ENCODE peak calls at places on chromosomes 12 and 14, in eight cellular contexts. I is CD8-positive, alpha-beta T cell; M is B cell; R is WTC11; E is Calu3; W is foreskin fibroblast; P is progenitor cell of endocrine pancreas; U is cardiac muscle cell. H is an unnamed sample.

GRCh38 chr12:117098361-117099217 is 627 bp downstream of the TESC start:
- DNase-seq in I (no peak), U (no peak), E (no peak), P (no peak), M (no peak), W (no peak), R (peak), H (no peak)

GRCh38 chr12:10214131-10214876 is 1.6 kb downstream of the GABARAPL1 start:
- DNase-seq in E (peak), P (no peak), W (peak), R (no peak), M (no peak), U (peak), I (no peak), H (no peak)

GRCh38 chr14:53542692-53543091 is 389.6 kb upstream of the DDHD1 start:
- DNase-seq in I (no peak), M (no peak), E (peak), P (no peak), R (no peak), W (peak), U (peak), H (no peak)

GRCh38 chr14:35342160-35343010 is 50.2 kb downstream of the PSMA6 start:
- DNase-seq in R (no peak), E (no peak), P (no peak), M (no peak), W (peak), U (peak), I (no peak), H (no peak)

GRCh38 chr12:79128956-79129355 is 264.4 kb downstream of the SYT1 start:
- DNase-seq in M (no peak), R (no peak), W (peak), P (no peak), E (no peak), U (no peak), I (no peak), H (no peak)

GRCh38 chr12:111438501-111438900 is 32.8 kb downstream of the SH2B3 start:
- DNase-seq in P (no peak), U (peak), W (peak), R (no peak), M (peak), E (peak), I (peak), H (no peak)

GRCh38 chr14:22918519-22918808 is 485 bp downstream of the RBM23 start:
- DNase-seq in P (peak), U (no peak), W (no peak), R (peak), M (no peak), I (no peak), E (peak), H (no peak)

GRCh38 chr12:72974954-72975555 is 702.9 kb downstream of the TRHDE start:
- DNase-seq in I (no peak), P (no peak), W (no peak), R (no peak), E (no peak), M (no peak), U (no peak), H (no peak)

GRCh38 chr12:4346931-4347330 is 25.9 kb downstream of the TIGAR start:
- DNase-seq in U (no peak), M (no peak), W (no peak), R (no peak), I (no peak), P (no peak), E (no peak), H (no peak)

GRCh38 chr12:54228471-54228870 is 39.7 kb upstream of the SMUG1 start:
- DNase-seq in E (no peak), P (no peak), M (no peak), I (no peak), W (peak), R (no peak), U (no peak), H (no peak)

GRCh38 chr14:50018236-50019210 is 97.8 kb downstream of the VCPKMT start:
- DNase-seq in E (peak), W (peak), R (no peak), P (no peak), U (peak), I (no peak), M (no peak), H (no peak)

GRCh38 chr14:74671789-74672188 is 41.1 kb downstream of the AREL1 start:
- DNase-seq in W (peak), I (no peak), E (no peak), R (no peak), M (no peak), U (peak), P (no peak), H (no peak)

GRCh38 chr14:91330111-91330696 is 85.7 kb upstream of the GPR68 start:
- DNase-seq in I (no peak), R (no peak), E (no peak), M (no peak), P (no peak), U (no peak), W (no peak), H (no peak)

GRCh38 chr12:47987411-47988072 is 16.7 kb downstream of the COL2A1 start:
- DNase-seq in P (no peak), W (peak), I (no peak), M (no peak), E (no peak), R (no peak), U (peak), H (no peak)

GRCh38 chr12:56631790-56632700 is 1.9 kb upstream of the BAZ2A start:
- DNase-seq in U (peak), E (peak), M (peak), I (no peak), R (peak), W (peak), P (peak), H (no peak)

GRCh38 chr12:105523164-105524057 is 192.9 kb downstream of the C12orf75 start:
- DNase-seq in I (no peak), E (no peak), P (no peak), R (no peak), U (peak), M (no peak), W (peak), H (peak)

GRCh38 chr14:93136009-93136408 is 20.3 kb upstream of the ITPK1 start:
- DNase-seq in I (no peak), R (no peak), E (no peak), W (no peak), P (no peak), U (no peak), M (no peak), H (no peak)

GRCh38 chr14:93128785-93129459 is 13.2 kb upstream of the ITPK1 start:
- DNase-seq in R (no peak), U (no peak), E (no peak), I (no peak), W (no peak), P (no peak), M (no peak), H (no peak)

GRCh38 chr14:93135399-93135798 is 19.7 kb upstream of the ITPK1 start:
- DNase-seq in E (no peak), I (no peak), W (no peak), M (no peak), U (no peak), R (no peak), P (no peak), H (no peak)

GRCh38 chr14:93133476-93133875 is 17.8 kb upstream of the ITPK1 start:
- DNase-seq in R (no peak), W (peak), M (no peak), E (no peak), P (no peak), U (peak), I (no peak), H (no peak)

DNA sequence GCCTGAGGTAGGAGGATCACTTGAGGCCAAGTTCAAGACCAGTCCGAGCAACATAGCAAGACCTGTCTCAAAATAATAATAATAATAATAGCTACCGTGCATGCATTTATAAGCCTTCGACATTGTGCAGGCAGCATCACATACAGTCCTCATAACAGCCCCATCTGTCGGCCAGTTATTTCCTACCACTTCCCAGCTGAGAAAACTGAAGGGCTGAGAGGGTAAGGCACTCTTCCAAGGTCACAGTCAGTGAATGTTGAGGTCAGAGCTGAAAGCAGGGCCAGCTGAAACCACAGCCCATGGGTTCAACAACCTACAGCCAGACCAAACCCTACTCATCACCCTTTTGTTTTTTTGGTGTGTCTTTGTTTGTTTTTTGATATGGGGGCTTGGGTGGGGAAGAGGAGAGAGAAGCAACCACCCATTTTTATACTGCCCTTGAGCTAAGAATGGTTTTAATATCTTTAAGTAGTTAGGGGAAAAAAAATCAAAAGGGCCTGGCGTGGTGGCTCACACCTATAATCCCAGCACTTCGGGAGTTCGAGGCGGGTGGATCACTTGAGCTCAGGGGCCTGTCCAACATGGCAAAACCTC is 16.8 kb upstream of the ITPK1 start:
- DNase-seq in R (no peak), U (peak), P (no peak), W (peak), E (peak), M (no peak), I (peak), H (no peak)
- TF ChIP-seq CTCF in R (no peak), U (peak), P (peak), W (peak), E (peak), M (peak), I (peak), H (peak)

GRCh38 chr12:33628087-33628486 is 188.5 kb upstream of the SYT10 start:
- DNase-seq in I (no peak), R (no peak), U (no peak), E (no peak), M (no peak), W (no peak), P (no peak), H (no peak)
- TF ChIP-seq CTCF in I (no peak), R (no peak), U (no peak), E (no peak), M (no peak), W (no peak), P (no peak), H (no peak)

DNA sequence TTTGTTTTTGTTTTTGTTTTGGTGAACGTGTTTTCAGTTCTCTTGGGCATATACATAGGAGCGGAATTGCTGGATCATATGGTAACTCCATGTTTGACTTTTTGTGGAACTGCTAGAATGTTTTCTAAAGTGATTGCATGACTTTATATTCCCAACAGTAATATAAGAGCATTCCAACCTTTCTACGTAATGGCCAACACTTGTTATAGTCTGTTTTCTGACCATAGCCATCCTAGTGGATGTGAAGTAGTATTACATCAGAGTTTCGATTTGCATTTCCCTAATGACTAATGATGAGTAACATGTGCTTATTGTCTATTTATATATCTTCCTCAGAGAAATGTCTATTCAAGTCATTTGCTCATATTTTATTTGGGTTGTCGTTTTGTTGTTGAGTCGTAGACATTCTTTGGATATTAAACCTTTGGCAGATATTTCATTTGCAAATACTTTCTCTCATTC is 268.7 kb downstream of the AEBP2 start:
- DNase-seq in R (no peak), I (no peak), W (peak), U (no peak), P (no peak), E (no peak), M (no peak), H (no peak)
- TF ChIP-seq CTCF in R (no peak), I (no peak), W (peak), U (no peak), P (peak), E (no peak), M (no peak), H (peak)

GRCh38 chr14:78286210-78286609 is 116.0 kb downstream of the NRXN3 start:
- DNase-seq in I (no peak), R (no peak), U (no peak), M (no peak), E (no peak), W (no peak), P (no peak), H (no peak)
- TF ChIP-seq CTCF in I (no peak), R (no peak), U (no peak), M (no peak), E (no peak), W (no peak), P (no peak), H (no peak)

DNA sequence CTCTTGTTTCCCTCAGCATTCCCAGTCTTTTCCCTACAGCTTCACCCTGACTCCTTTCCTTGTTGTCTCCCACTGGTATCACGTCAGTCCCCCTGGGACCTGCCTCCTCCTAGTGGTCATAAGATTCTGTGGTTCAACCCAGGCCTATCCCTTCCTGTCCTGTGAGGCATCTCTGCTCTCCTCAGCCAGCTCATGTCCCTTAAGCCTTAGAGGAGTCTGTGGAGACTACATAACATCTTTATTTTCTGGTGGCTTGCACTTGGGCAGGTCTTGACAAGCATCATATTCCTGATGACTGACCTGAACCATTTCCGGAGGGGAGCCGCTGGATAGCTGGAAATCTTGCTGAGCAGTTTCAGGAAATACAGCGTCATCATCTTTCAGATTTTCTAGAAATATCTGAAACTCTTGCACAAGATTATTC is 698 bp downstream of the C12orf71 start:
- DNase-seq in W (peak), M (no peak), P (no peak), R (peak), I (no peak), E (no peak), U (peak), H (no peak)
- TF ChIP-seq CTCF in W (no peak), M (no peak), P (peak), R (no peak), I (no peak), E (no peak), U (peak), H (no peak)

DNA sequence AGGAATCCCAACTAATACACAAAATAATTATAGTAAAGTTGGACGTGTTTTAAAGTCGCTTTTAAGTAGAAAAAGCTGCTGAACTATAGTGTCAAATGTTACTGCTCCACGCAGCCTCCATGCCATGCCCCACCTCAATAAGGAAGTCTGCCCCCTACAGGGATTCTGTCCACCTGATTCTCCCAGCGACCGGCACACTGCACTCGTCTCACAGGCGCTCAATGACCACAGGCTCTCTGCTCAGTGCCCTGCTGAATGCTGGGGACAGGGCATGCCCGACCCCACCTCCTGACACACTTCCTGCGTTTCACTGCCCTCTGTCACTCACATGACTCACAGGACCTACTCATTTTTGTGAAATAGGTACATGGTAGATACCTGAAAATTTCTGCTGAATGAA is 48.9 kb downstream of the BDKRB1 start:
- DNase-seq in P (no peak), W (no peak), M (no peak), U (no peak), E (peak), R (peak), I (no peak), H (no peak)
- TF ChIP-seq CTCF in P (peak), W (no peak), M (no peak), U (no peak), E (no peak), R (peak), I (no peak), H (no peak)